ENCODE peak calls at places on chromosomes 3 and 15, in five cellular contexts. H is AG10803, B is cardiac fibroblast, E is heart left ventricle, I is A549. Y is an unnamed sample.

GRCh38 chr3:146382386-146382785 is 87.0 kb downstream of the PLSCR2 start:
- DNase-seq in B (peak), E (no peak), H (no peak), I (peak), Y (peak)

GRCh38 chr3:98521897-98522537 is 685 bp downstream of the CLDND1 start:
- DNase-seq in B (peak), E (peak), H (peak), I (peak), Y (peak)

GRCh38 chr3:36696799-36697198 is 67.6 kb downstream of the DCLK3 start:
- DNase-seq in H (no peak), E (no peak), B (no peak), I (no peak), Y (no peak)

GRCh38 chr3:105579439-105579838 is 212.7 kb downstream of the ALCAM start:
- DNase-seq in E (no peak), I (no peak), H (peak), B (no peak), Y (no peak)

GRCh38 chr15:38558714-38559059 is 5.9 kb downstream of the RASGRP1 start:
- DNase-seq in I (no peak), E (no peak), B (peak), H (peak), Y (peak)

GRCh38 chr3:61288446-61288845 is 37.2 kb upstream of the FHIT start:
- DNase-seq in I (no peak), H (no peak), B (no peak), E (no peak), Y (no peak)

GRCh38 chr3:156750191-156750873 is 75.8 kb upstream of the LEKR1 start:
- DNase-seq in B (peak), H (peak), E (no peak), I (no peak), Y (peak)

GRCh38 chr3:67077656-67078055 is 79.5 kb downstream of the KBTBD8 start:
- DNase-seq in B (peak), I (no peak), H (peak), E (no peak), Y (peak)

GRCh38 chr3:16207031-16207430 is 32.6 kb downstream of the GALNT15 start:
- DNase-seq in B (no peak), E (no peak), I (no peak), H (no peak), Y (peak)

GRCh38 chr15:84944311-84944710 is 37.3 kb upstream of the PDE8A start:
- DNase-seq in I (no peak), H (no peak), B (no peak), E (peak), Y (no peak)

GRCh38 chr3:24830230-24831152 is 335.8 kb upstream of the THRB start:
- DNase-seq in E (no peak), I (no peak), B (no peak), H (no peak), Y (no peak)

DNA sequence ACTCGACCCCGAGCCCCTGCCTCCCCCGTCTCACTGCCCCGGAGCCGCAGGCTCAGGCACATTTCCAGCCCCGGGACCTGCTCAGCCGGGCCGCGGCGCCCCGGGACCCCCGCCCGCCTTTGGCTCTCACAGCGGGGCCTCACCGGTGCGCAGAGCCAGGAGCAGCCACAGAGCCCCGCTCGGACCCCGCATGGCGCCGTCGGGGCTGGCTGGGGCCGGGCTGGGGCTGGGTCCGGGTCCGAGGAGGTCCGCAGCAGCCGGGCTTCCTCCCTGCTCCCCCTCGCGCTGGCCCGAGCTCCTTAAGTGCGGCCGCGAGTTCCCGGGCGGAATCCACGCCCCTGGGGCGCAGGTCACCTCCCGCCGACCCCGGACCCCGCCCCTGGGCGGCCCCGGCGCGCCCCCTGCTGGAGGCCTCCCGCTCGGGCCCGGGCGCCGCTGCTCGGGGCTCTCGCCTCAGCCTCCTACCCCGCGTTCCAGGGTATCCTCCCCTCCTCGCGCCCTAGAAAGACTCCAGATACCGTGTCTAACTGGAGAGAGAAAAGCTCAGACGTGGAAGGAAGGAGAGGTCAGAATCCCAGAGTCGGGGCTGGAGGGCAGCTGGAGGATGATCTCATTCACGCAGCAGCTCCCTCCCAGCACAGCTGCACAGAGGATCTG is at the start of gene MELTF:
- DNase-seq in E (peak), H (peak), I (peak), B (peak), Y (peak)
- H3K4me3 ChIP-seq in E (peak), H (peak), I (peak), B (peak), Y (peak)

DNA sequence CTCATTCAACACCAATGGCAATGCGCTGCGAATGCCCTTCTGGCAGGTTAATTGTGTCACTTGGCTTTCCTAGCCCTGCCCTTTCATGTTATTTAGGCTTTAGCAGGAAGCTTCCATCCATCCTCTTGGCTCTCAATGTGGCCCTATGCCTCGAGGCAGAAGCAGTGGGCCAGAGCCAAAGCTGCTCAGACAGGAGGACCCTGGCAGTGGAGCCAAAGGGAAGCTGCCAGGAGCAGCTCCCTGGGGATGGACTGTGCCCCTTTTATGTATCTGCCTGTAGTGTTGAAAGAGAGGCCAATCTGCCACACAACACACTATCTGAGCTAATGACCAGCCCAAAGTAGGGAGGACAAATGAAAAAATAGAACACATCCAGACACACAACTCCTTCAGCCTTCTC is 376.4 kb downstream of the CTNNB1 start:
- DNase-seq in B (no peak), I (no peak), H (no peak), E (peak), Y (no peak)
- TF ChIP-seq CTCF in B (no peak), I (no peak), H (no peak), E (no peak), Y (no peak)

GRCh38 chr15:68541743-68542142 is 37.0 kb upstream of the CORO2B start:
- DNase-seq in H (no peak), I (no peak), B (no peak), E (no peak), Y (no peak)

GRCh38 chr15:68538291-68538690 is 40.5 kb upstream of the CORO2B start:
- DNase-seq in I (no peak), B (no peak), H (no peak), E (no peak), Y (no peak)

GRCh38 chr15:68537506-68537905 is 41.3 kb upstream of the CORO2B start:
- DNase-seq in E (no peak), H (no peak), B (no peak), I (no peak), Y (no peak)

GRCh38 chr15:68536331-68537095 is 42.3 kb upstream of the CORO2B start:
- DNase-seq in I (no peak), E (no peak), H (peak), B (peak), Y (peak)

GRCh38 chr15:68537097-68537496 is 41.7 kb upstream of the CORO2B start:
- DNase-seq in B (no peak), E (no peak), H (no peak), I (no peak), Y (peak)
- H3K4me3 ChIP-seq in B (no peak), E (no peak), H (no peak), I (no peak), Y (no peak)

DNA sequence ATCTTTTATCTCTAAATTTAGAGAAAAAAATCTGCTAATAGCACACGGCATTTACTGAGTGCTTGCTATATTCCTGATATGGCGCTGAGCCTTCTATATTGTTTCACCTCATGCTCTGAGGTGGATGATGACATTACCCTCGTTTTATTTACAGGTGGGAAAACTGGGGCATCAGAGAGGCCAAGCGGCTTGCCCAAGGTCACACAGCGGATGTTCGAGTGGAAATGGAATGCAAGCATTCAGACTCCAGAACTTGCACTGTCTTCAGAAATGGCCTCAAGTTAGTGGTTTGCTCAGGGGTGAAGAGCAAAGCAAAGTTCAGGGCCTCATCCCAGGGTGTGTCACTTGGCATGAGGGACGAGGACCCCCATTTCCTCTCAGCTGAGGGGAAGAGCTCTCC is 17.3 kb downstream of the EHD4 start:
- DNase-seq in I (no peak), E (no peak), B (no peak), H (no peak), Y (no peak)
- TF ChIP-seq CTCF in I (no peak), E (no peak), B (no peak), H (no peak), Y (no peak)

GRCh38 chr15:101201411-101202174 is 50.3 kb downstream of the CHSY1 start:
- DNase-seq in I (peak), E (peak), H (peak), B (peak), Y (peak)
- H3K4me3 ChIP-seq in I (no peak), E (no peak), H (peak), B (no peak), Y (peak)

GRCh38 chr3:182139627-182140357 is 428.1 kb downstream of the SOX2 start:
- DNase-seq in I (no peak), B (no peak), E (no peak), H (no peak), Y (no peak)
- TF ChIP-seq CTCF in I (no peak), B (no peak), E (no peak), H (no peak), Y (no peak)

DNA sequence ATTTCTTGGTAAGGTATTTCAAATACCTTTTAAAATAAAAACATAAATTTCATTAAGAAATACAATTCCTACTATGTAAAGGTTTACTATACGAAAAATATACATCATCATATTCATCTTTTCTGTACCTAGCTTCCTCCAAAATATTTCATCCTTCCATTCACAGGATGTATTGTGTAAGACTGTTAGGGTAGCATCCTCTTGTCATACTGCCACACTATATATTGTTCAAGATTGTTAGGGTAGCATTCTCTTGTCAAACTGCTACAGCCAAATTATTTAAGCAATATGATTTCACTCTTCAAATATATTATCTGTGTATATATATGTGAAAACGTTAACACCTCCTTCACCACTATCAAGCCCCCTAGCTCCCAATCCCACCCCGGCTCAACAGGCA is 3.5 kb downstream of the RPL22L1 start:
- DNase-seq in I (no peak), B (no peak), H (no peak), E (no peak), Y (no peak)
- H3K4me3 ChIP-seq in I (no peak), B (no peak), H (no peak), E (no peak), Y (no peak)

GRCh38 chr15:91853501-91853967 is at the start of gene SLCO3A1:
- DNase-seq in H (peak), I (peak), E (peak), B (peak), Y (peak)

GRCh38 chr15:91855241-91855640 is 1.7 kb downstream of the SLCO3A1 start:
- DNase-seq in H (no peak), B (no peak), E (no peak), I (no peak), Y (no peak)

GRCh38 chr15:91852741-91853500 is 587 bp upstream of the SLCO3A1 start:
- DNase-seq in E (peak), I (peak), H (peak), B (peak), Y (peak)

GRCh38 chr15:91855684-91856553 is 2.4 kb downstream of the SLCO3A1 start:
- DNase-seq in B (no peak), I (peak), H (no peak), E (no peak), Y (no peak)

DNA sequence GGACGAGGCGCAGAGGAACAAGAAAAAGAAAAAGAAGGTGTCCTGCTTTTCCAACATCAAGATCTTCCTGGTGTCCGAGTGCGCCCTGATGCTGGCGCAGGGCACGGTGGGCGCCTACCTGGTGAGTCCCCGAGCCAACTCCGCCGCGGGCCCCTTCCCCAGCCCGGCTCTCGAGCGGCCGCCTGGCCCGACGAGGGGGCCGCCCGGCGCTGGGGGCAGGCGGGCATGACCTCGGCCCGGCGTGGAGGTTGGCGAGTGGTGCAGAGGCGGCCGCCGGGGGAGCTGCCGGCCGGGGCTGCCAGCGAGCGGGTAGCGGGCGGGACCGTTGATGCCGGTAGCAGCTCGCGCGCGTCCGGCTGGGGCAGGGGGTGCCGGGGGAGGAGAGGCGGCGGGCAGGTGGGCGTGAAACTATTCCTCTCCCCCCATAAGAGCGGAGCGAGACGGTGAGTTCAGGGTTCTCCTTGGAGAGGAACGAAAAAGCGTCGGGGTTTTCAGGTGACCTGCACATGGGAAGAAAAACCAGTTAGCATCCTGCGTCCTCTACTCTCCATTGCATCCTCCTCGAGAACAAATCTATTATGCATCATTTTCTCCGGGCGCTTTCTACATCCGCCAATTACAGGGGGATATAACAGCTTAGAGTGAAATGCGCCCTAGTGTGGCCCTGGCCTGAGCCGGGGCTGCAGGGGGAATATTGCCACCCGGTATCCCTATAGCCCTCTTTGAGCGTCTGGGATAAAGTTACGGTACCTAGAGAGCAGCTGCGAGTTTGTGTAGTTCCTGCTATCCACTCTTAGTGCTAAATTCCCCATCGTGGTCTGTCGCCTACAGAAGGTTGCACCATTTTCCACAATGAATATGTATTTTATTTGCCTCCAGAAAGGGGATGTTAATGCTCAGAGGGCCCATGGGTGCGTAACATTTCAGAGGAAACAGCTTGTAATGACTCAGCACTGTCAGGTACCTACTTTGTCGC is 748 bp downstream of the SLCO3A1 start:
- DNase-seq in E (peak), B (peak), H (peak), I (peak), Y (no peak)
- TF ChIP-seq CTCF in E (no peak), B (no peak), H (no peak), I (no peak), Y (peak)

GRCh38 chr15:26023691-26024090 is 160.6 kb upstream of the ATP10A start:
- DNase-seq in B (no peak), I (no peak), H (no peak), E (no peak), Y (no peak)

GRCh38 chr15:26029146-26029545 is 166.0 kb upstream of the ATP10A start:
- DNase-seq in H (no peak), B (no peak), E (no peak), I (no peak), Y (no peak)

GRCh38 chr15:26024241-26024640 is 161.1 kb upstream of the ATP10A start:
- DNase-seq in E (no peak), H (no peak), B (no peak), I (no peak), Y (no peak)

GRCh38 chr15:26032162-26032846 is 169.2 kb upstream of the ATP10A start:
- DNase-seq in E (no peak), B (no peak), H (no peak), I (no peak), Y (no peak)

GRCh38 chr15:26028086-26028740 is 165.1 kb upstream of the ATP10A start:
- DNase-seq in I (no peak), E (no peak), H (peak), B (no peak), Y (peak)
- H3K4me3 ChIP-seq in I (no peak), E (no peak), H (no peak), B (no peak), Y (no peak)

Y was measured in fibroblast of the aortic adventitia.